ENCODE peak calls at places on chromosome 16, in seven cellular contexts. One of them, this sample, is unnamed.

GRCh38 chr16:35525979-35526590 is 2066.7 kb downstream of the TP53TG3F start:
- DNase-seq in iris pigment epithelial cell: no peak
- DNase-seq in stimulated activated CD8-positive, alpha-beta memory T cell treated with anti-CD3 and anti-CD28 coated beads, Interleukin-2, amount 100 ng/mL, for 48 hours: no peak
- DNase-seq in AG04449: no peak
- DNase-seq in fibroblast of the conjunctiva: no peak
- DNase-seq in stimulated activated CD4-positive, alpha-beta T cell treated with anti-CD3 and anti-CD28 coated beads, Interleukin-2, amount 100 ng/mL, for 48 hours: no peak
- DNase-seq in RWPE1: no peak
- DNase-seq in this sample: no peak

GRCh38 chr16:27774779-27775178 is 224.8 kb downstream of the KATNIP start:
- DNase-seq in iris pigment epithelial cell: no peak
- DNase-seq in stimulated activated CD8-positive, alpha-beta memory T cell treated with anti-CD3 and anti-CD28 coated beads, Interleukin-2, amount 100 ng/mL, for 48 hours: no peak
- DNase-seq in AG04449: no peak
- DNase-seq in fibroblast of the conjunctiva: no peak
- DNase-seq in stimulated activated CD4-positive, alpha-beta T cell treated with anti-CD3 and anti-CD28 coated beads, Interleukin-2, amount 100 ng/mL, for 48 hours: no peak
- DNase-seq in RWPE1: no peak
- DNase-seq in this sample: no peak

GRCh38 chr16:57609541-57610401 is 18.7 kb upstream of the ADGRG1 start:
- DNase-seq in iris pigment epithelial cell: no peak
- DNase-seq in stimulated activated CD8-positive, alpha-beta memory T cell treated with anti-CD3 and anti-CD28 coated beads, Interleukin-2, amount 100 ng/mL, for 48 hours: peak; percentile 60
- DNase-seq in AG04449: no peak
- DNase-seq in fibroblast of the conjunctiva: no peak
- DNase-seq in stimulated activated CD4-positive, alpha-beta T cell treated with anti-CD3 and anti-CD28 coated beads, Interleukin-2, amount 100 ng/mL, for 48 hours: peak; percentile 62
- DNase-seq in RWPE1: no peak
- DNase-seq in this sample: peak; percentile 61

GRCh38 chr16:84924339-84925091 is 86.8 kb downstream of the ZDHHC7 start:
- DNase-seq in iris pigment epithelial cell: no peak
- DNase-seq in stimulated activated CD8-positive, alpha-beta memory T cell treated with anti-CD3 and anti-CD28 coated beads, Interleukin-2, amount 100 ng/mL, for 48 hours: no peak
- DNase-seq in AG04449: no peak
- DNase-seq in fibroblast of the conjunctiva: no peak
- DNase-seq in stimulated activated CD4-positive, alpha-beta T cell treated with anti-CD3 and anti-CD28 coated beads, Interleukin-2, amount 100 ng/mL, for 48 hours: no peak
- DNase-seq in RWPE1: no peak
- DNase-seq in this sample: peak; percentile 45

GRCh38 chr16:6193718-6194117 is 1096.1 kb upstream of the EEF2KMT start:
- DNase-seq in iris pigment epithelial cell: peak; percentile 3
- DNase-seq in stimulated activated CD8-positive, alpha-beta memory T cell treated with anti-CD3 and anti-CD28 coated beads, Interleukin-2, amount 100 ng/mL, for 48 hours: no peak
- DNase-seq in AG04449: no peak
- DNase-seq in fibroblast of the conjunctiva: no peak
- DNase-seq in stimulated activated CD4-positive, alpha-beta T cell treated with anti-CD3 and anti-CD28 coated beads, Interleukin-2, amount 100 ng/mL, for 48 hours: no peak
- DNase-seq in RWPE1: peak; percentile 3
- DNase-seq in this sample: no peak

GRCh38 chr16:3974751-3975150 is 94.2 kb upstream of the CREBBP start:
- DNase-seq in iris pigment epithelial cell: no peak
- DNase-seq in stimulated activated CD8-positive, alpha-beta memory T cell treated with anti-CD3 and anti-CD28 coated beads, Interleukin-2, amount 100 ng/mL, for 48 hours: no peak
- DNase-seq in AG04449: no peak
- DNase-seq in fibroblast of the conjunctiva: no peak
- DNase-seq in stimulated activated CD4-positive, alpha-beta T cell treated with anti-CD3 and anti-CD28 coated beads, Interleukin-2, amount 100 ng/mL, for 48 hours: no peak
- DNase-seq in RWPE1: no peak
- DNase-seq in this sample: no peak

GRCh38 chr16:11412175-11412904 is 67.1 kb downstream of the RMI2 start:
- DNase-seq in iris pigment epithelial cell: no peak
- DNase-seq in stimulated activated CD8-positive, alpha-beta memory T cell treated with anti-CD3 and anti-CD28 coated beads, Interleukin-2, amount 100 ng/mL, for 48 hours: no peak
- DNase-seq in AG04449: no peak
- DNase-seq in fibroblast of the conjunctiva: no peak
- DNase-seq in stimulated activated CD4-positive, alpha-beta T cell treated with anti-CD3 and anti-CD28 coated beads, Interleukin-2, amount 100 ng/mL, for 48 hours: no peak
- DNase-seq in RWPE1: no peak
- DNase-seq in this sample: no peak

GRCh38 chr16:85425061-85425662 is 188.0 kb upstream of the GSE1 start:
- DNase-seq in iris pigment epithelial cell: no peak
- DNase-seq in stimulated activated CD8-positive, alpha-beta memory T cell treated with anti-CD3 and anti-CD28 coated beads, Interleukin-2, amount 100 ng/mL, for 48 hours: no peak
- DNase-seq in AG04449: no peak
- DNase-seq in fibroblast of the conjunctiva: no peak
- DNase-seq in stimulated activated CD4-positive, alpha-beta T cell treated with anti-CD3 and anti-CD28 coated beads, Interleukin-2, amount 100 ng/mL, for 48 hours: no peak
- DNase-seq in RWPE1: no peak
- DNase-seq in this sample: no peak

GRCh38 chr16:50386139-50386538 is 17.4 kb upstream of the BRD7 start:
- DNase-seq in iris pigment epithelial cell: no peak
- DNase-seq in stimulated activated CD8-positive, alpha-beta memory T cell treated with anti-CD3 and anti-CD28 coated beads, Interleukin-2, amount 100 ng/mL, for 48 hours: no peak
- DNase-seq in AG04449: no peak
- DNase-seq in fibroblast of the conjunctiva: no peak
- DNase-seq in stimulated activated CD4-positive, alpha-beta T cell treated with anti-CD3 and anti-CD28 coated beads, Interleukin-2, amount 100 ng/mL, for 48 hours: no peak
- DNase-seq in RWPE1: no peak
- DNase-seq in this sample: no peak

GRCh38 chr16:89140401-89140800 is 31.1 kb upstream of the CDH15 start:
- DNase-seq in iris pigment epithelial cell: no peak
- DNase-seq in stimulated activated CD8-positive, alpha-beta memory T cell treated with anti-CD3 and anti-CD28 coated beads, Interleukin-2, amount 100 ng/mL, for 48 hours: no peak
- DNase-seq in AG04449: no peak
- DNase-seq in fibroblast of the conjunctiva: no peak
- DNase-seq in stimulated activated CD4-positive, alpha-beta T cell treated with anti-CD3 and anti-CD28 coated beads, Interleukin-2, amount 100 ng/mL, for 48 hours: no peak
- DNase-seq in RWPE1: no peak
- DNase-seq in this sample: no peak

GRCh38 chr16:77422196-77422784 is 12.5 kb downstream of the ADAMTS18 start:
- DNase-seq in iris pigment epithelial cell: no peak
- DNase-seq in stimulated activated CD8-positive, alpha-beta memory T cell treated with anti-CD3 and anti-CD28 coated beads, Interleukin-2, amount 100 ng/mL, for 48 hours: no peak
- DNase-seq in AG04449: no peak
- DNase-seq in fibroblast of the conjunctiva: no peak
- DNase-seq in stimulated activated CD4-positive, alpha-beta T cell treated with anti-CD3 and anti-CD28 coated beads, Interleukin-2, amount 100 ng/mL, for 48 hours: no peak
- DNase-seq in RWPE1: no peak
- DNase-seq in this sample: no peak

GRCh38 chr16:11349599-11350276 is 4.5 kb downstream of the RMI2 start:
- DNase-seq in iris pigment epithelial cell: peak; percentile 48
- DNase-seq in stimulated activated CD8-positive, alpha-beta memory T cell treated with anti-CD3 and anti-CD28 coated beads, Interleukin-2, amount 100 ng/mL, for 48 hours: no peak
- DNase-seq in AG04449: no peak
- DNase-seq in fibroblast of the conjunctiva: no peak
- DNase-seq in stimulated activated CD4-positive, alpha-beta T cell treated with anti-CD3 and anti-CD28 coated beads, Interleukin-2, amount 100 ng/mL, for 48 hours: no peak
- DNase-seq in RWPE1: peak; percentile 28
- DNase-seq in this sample: peak; percentile 44

GRCh38 chr16:2523801-2524231 is 3.6 kb downstream of the AMDHD2 start:
- DNase-seq in iris pigment epithelial cell: no peak
- DNase-seq in stimulated activated CD8-positive, alpha-beta memory T cell treated with anti-CD3 and anti-CD28 coated beads, Interleukin-2, amount 100 ng/mL, for 48 hours: no peak
- DNase-seq in AG04449: no peak
- DNase-seq in fibroblast of the conjunctiva: no peak
- DNase-seq in stimulated activated CD4-positive, alpha-beta T cell treated with anti-CD3 and anti-CD28 coated beads, Interleukin-2, amount 100 ng/mL, for 48 hours: no peak
- DNase-seq in RWPE1: no peak
- DNase-seq in this sample: no peak

This sample was measured in LHCN-M2.